ENCODE peak calls at places on chromosomes 5 and 9, in seven cellular contexts. E is transverse colon; C is WERI-Rb-1; R is CD8-positive, alpha-beta T cell; I is effector memory CD4-positive, alpha-beta T cell; X is tibial nerve; M is prostate gland. J is an unnamed sample. For H3K27me3 and H3K36me3, the result is how much of the 10 kb centered on the place peaks cover.

GRCh38 chr9:14633148-14633547 is 60.1 kb downstream of the ZDHHC21 start:
- DNase-seq in E (no peak), C (no peak), R (no peak), I (no peak), X (no peak), M (no peak), J (peak)

GRCh38 chr5:158463971-158464370 is 605.0 kb upstream of the CLINT1 start:
- DNase-seq in E (peak), C (no peak), R (no peak), I (no peak), X (peak), M (no peak), J (no peak)

GRCh38 chr5:35675392-35675791 is 57.7 kb downstream of the SPEF2 start:
- DNase-seq in E (no peak), C (no peak), R (no peak), I (no peak), X (no peak), M (no peak), J (no peak)

GRCh38 chr5:156361451-156362109 is 34.6 kb downstream of the SGCD start:
- DNase-seq in E (no peak), C (no peak), R (no peak), I (no peak), X (no peak), M (no peak), J (no peak)

GRCh38 chr5:140362875-140363630 is 3.1 kb downstream of the SLC4A9 start:
- DNase-seq in E (peak), C (peak), R (peak), I (peak), X (peak), M (peak), J (peak)

GRCh38 chr9:113963914-113964739 is 88.0 kb downstream of the ZNF618 start:
- DNase-seq in E (no peak), C (no peak), R (no peak), I (no peak), X (no peak), M (no peak), J (no peak)

GRCh38 chr9:95819636-95820035 is 55.9 kb upstream of the ERCC6L2 start:
- DNase-seq in E (no peak), C (no peak), R (no peak), I (no peak), X (no peak), M (no peak), J (peak)

GRCh38 chr5:92332039-92332438 is 948.9 kb upstream of the ARRDC3 start:
- DNase-seq in E (no peak), C (no peak), R (no peak), I (no peak), X (no peak), M (no peak), J (no peak)

GRCh38 chr5:136808756-136809155 is 443.4 kb upstream of the TRPC7 start:
- DNase-seq in E (no peak), C (no peak), R (no peak), I (no peak), X (no peak), M (no peak), J (no peak)

GRCh38 chr5:95410269-95410668 is 19.1 kb downstream of the FAM81B start:
- DNase-seq in E (no peak), C (no peak), R (no peak), I (no peak), X (no peak), M (no peak), J (no peak)

GRCh38 chr5:151696470-151697061 is 9.9 kb upstream of the SPARC start:
- DNase-seq in E (no peak), C (peak), R (no peak), I (no peak), X (no peak), M (no peak), J (peak)

GRCh38 chr5:175687231-175687701 is 29.4 kb downstream of the HRH2 start:
- DNase-seq in E (no peak), C (no peak), R (no peak), I (no peak), X (no peak), M (no peak), J (no peak)

GRCh38 chr9:90326219-90326618 is 316.4 kb downstream of the DIRAS2 start:
- DNase-seq in E (no peak), C (no peak), R (no peak), I (no peak), X (no peak), M (no peak), J (no peak)

GRCh38 chr5:151483176-151483575 is 35.8 kb downstream of the SLC36A1 start:
- DNase-seq in E (no peak), C (no peak), R (no peak), I (no peak), X (no peak), M (no peak), J (peak)

GRCh38 chr5:2732850-2733249 is 18.6 kb downstream of the IRX2 start:
- DNase-seq in E (no peak), C (no peak), R (no peak), I (no peak), X (no peak), M (no peak), J (no peak)

GRCh38 chr5:15008476-15008875 is 136.9 kb upstream of the ANKH start:
- DNase-seq in E (peak), C (no peak), R (no peak), I (no peak), X (peak), M (peak), J (peak)

GRCh38 chr9:91179237-91180138 is 182.2 kb downstream of the AUH start:
- DNase-seq in E (peak), C (no peak), R (no peak), I (no peak), X (no peak), M (no peak), J (peak)

GRCh38 chr5:21649969-21650368 is 1203.2 kb downstream of the CDH12 start:
- DNase-seq in E (no peak), C (no peak), R (no peak), I (no peak), X (no peak), M (no peak), J (no peak)

GRCh38 chr5:57749396-57749795 is 266.8 kb upstream of the ACTBL2 start:
- DNase-seq in E (no peak), C (no peak), R (no peak), I (no peak), X (no peak), M (no peak), J (no peak)

GRCh38 chr5:134088291-134088690 is 26.2 kb upstream of the TCF7 start:
- DNase-seq in E (no peak), C (no peak), R (no peak), I (no peak), X (no peak), M (no peak), J (no peak)

GRCh38 chr5:97131139-97131710 is 11.2 kb downstream of the LIX1 start:
- DNase-seq in E (no peak), C (no peak), R (no peak), I (no peak), X (no peak), M (no peak), J (no peak)

GRCh38 chr9:87337335-87338074 is 160.2 kb upstream of the DAPK1 start:
- DNase-seq in E (no peak), C (no peak), R (no peak), I (no peak), X (no peak), M (no peak), J (peak)

GRCh38 chr9:16364347-16364746 is 506.1 kb downstream of the BNC2 start:
- DNase-seq in E (no peak), C (no peak), R (no peak), I (no peak), X (no peak), M (no peak), J (no peak)

GRCh38 chr5:96157077-96157780 is 195.6 kb upstream of the ELL2 start:
- DNase-seq in E (peak), C (no peak), R (no peak), I (no peak), X (no peak), M (peak), J (no peak)

GRCh38 chr9:35489313-35490154 is at the start of gene RUSC2:
- DNase-seq in E (peak), C (peak), R (peak), I (peak), X (peak), M (peak), J (peak)

GRCh38 chr9:35488019-35488418 is 1.9 kb upstream of the RUSC2 start:
- DNase-seq in E (no peak), C (no peak), R (no peak), I (no peak), X (no peak), M (no peak), J (no peak)

GRCh38 chr9:35490155-35490909 is 421 bp downstream of the RUSC2 start:
- DNase-seq in E (peak), C (peak), R (no peak), I (no peak), X (no peak), M (peak), J (peak)

GRCh38 chr9:35488566-35489312 is 1.2 kb upstream of the RUSC2 start:
- DNase-seq in E (no peak), C (no peak), R (no peak), I (no peak), X (no peak), M (no peak), J (no peak)

DNA sequence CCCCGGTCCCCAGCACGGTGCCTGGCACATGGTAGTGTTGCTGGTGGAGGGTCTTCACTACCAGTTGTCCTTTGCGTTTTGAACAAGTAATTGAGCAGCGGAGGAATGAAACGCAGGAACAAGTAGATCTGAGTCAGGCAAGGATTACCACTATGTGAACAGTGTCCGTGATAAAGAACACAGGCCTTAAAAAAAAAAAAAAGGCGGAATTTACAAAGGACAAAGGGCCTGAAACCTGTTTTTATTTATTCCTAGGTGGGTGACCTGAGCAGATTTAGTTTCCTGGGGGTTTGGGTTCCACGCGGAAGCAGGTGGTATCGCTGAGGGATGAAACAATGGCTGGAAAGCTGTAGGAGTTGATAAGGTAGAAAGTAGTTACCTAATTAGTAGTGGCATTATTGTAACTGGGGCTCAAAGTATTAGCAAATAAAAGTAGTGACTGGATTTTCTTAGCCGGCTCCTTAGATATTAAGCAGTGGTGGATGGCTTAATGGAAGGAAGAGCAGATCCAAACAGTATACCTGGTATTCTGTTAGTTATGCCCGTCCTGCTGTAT is 1.1 kb downstream of the RUSC2 start:
- DNase-seq in E (no peak), C (no peak), R (no peak), I (no peak), X (no peak), M (no peak), J (no peak)
- H3K4me3 ChIP-seq in E (peak), C (peak), R (no peak), I (no peak), X (peak), M (peak), J (peak)

GRCh38 chr9:89175739-89176360 is 2.8 kb downstream of the SHC3 start:
- DNase-seq in E (no peak), C (no peak), R (no peak), I (no peak), X (no peak), M (no peak), J (no peak)

GRCh38 chr9:89179535-89179919 is 909 bp upstream of the SHC3 start:
- DNase-seq in E (no peak), C (no peak), R (no peak), I (no peak), X (no peak), M (no peak), J (peak)

GRCh38 chr9:89178162-89179120 is at the start of gene SHC3:
- DNase-seq in E (no peak), C (peak), R (no peak), I (no peak), X (no peak), M (no peak), J (peak)

GRCh38 chr9:89177021-89177400 is 1.6 kb downstream of the SHC3 start:
- DNase-seq in E (no peak), C (no peak), R (no peak), I (no peak), X (no peak), M (no peak), J (peak)

GRCh38 chr9:89177401-89178161 is 1.0 kb downstream of the SHC3 start:
- DNase-seq in E (no peak), C (peak), R (no peak), I (no peak), X (no peak), M (no peak), J (peak)
- H3K27me3 ChIP-seq in E (half or more), C (under half), R (under half), I (under half), X (under half), M (under half), J (under half)

GRCh38 chr5:100856462-100856861 is 46.6 kb downstream of the ST8SIA4 start:
- DNase-seq in E (no peak), C (no peak), R (no peak), I (no peak), X (no peak), M (no peak), J (no peak)
- H3K36me3 ChIP-seq in E (under half), C (under half), R (under half), I (under half), X (under half), M (under half), J (under half)

GRCh38 chr5:119355636-119356383 is at the start of gene TNFAIP8:
- DNase-seq in E (peak), C (no peak), R (peak), I (peak), X (peak), M (peak), J (peak)

GRCh38 chr5:119357815-119358559 is 2.2 kb downstream of the TNFAIP8 start:
- DNase-seq in E (no peak), C (no peak), R (no peak), I (no peak), X (no peak), M (no peak), J (no peak)

GRCh38 chr5:119356384-119357188 is 767 bp downstream of the TNFAIP8 start:
- DNase-seq in E (no peak), C (no peak), R (no peak), I (no peak), X (no peak), M (no peak), J (no peak)

GRCh38 chr5:119358901-119359603 is 3.2 kb downstream of the TNFAIP8 start:
- DNase-seq in E (no peak), C (no peak), R (no peak), I (no peak), X (no peak), M (no peak), J (no peak)

GRCh38 chr5:119357309-119357708 is 1.5 kb downstream of the TNFAIP8 start:
- DNase-seq in E (no peak), C (no peak), R (no peak), I (no peak), X (no peak), M (no peak), J (no peak)
- H3K4me3 ChIP-seq in E (no peak), C (no peak), R (no peak), I (peak), X (peak), M (no peak), J (no peak)

DNA sequence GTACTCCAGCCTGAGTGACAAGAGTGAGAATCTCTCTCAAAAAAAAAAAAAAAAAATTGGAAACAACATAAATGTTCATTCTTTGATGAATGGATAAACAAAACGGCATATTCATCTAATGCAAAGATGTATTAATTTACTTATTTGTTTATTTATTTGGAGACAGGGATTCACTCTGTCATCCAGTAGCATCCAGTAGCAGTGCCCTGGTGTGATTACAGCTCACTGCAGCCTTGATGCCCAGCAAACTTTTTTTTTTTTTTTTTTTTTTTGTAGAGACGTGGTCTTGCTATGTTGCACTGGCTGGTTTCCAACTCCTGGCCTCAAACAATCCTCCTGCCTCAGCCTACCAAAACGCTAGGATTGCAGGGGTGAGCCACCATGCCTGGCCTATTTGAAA is 24.4 kb downstream of the OR2V2 start:
- DNase-seq in E (no peak), C (no peak), R (no peak), I (no peak), X (no peak), M (no peak), J (no peak)
- H3K27me3 ChIP-seq in E (half or more), C (under half), R (under half), I (half or more), X (half or more), M (under half), J (under half)

DNA sequence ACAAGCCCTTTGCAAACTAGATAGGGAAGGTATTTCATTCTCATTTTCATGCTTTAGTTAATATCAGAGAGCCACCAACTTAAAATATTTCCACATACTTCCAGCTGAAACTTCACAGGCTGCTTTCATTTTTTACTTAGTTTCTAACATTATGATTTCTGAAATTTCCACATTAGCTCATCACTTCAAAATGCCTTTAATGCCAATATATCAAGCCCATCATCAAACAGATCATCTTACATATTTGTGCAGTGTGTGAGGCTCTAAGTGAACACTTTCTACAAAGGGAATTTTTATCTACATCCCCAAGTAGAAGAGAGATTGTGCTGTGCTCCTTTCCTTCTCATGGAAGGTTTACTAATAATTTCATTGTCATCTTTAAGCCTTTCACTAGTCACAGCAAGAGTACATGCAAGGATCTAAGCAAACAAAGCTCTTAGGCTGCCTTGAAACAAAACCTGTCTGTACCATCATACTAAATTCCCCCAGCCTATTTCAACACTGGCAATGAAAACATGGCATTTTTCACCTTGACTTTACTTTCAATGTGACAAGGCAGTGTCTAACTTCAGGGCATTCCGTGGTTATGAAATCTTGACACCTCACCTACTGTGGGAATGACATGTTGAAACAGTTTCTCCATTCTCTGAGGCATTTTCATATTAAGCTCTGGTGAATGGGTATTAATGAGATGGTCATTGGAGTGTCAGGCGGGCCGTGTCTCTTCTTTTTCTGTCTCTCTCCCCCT is 45.4 kb downstream of the PPP2R2B start:
- DNase-seq in E (no peak), C (no peak), R (no peak), I (no peak), X (no peak), M (no peak), J (no peak)
- H3K36me3 ChIP-seq in E (under half), C (under half), R (under half), I (under half), X (under half), M (under half), J (under half)

GRCh38 chr5:138699482-138699881 is 53.7 kb upstream of the CTNNA1 start:
- DNase-seq in E (no peak), C (no peak), R (no peak), I (no peak), X (no peak), M (no peak), J (no peak)
- H3K4me3 ChIP-seq in E (no peak), C (no peak), R (no peak), I (no peak), X (no peak), M (no peak), J (no peak)

GRCh38 chr9:110444911-110445310 is 107.2 kb upstream of the TXNDC8 start:
- DNase-seq in E (no peak), C (no peak), R (no peak), I (no peak), X (no peak), M (no peak), J (no peak)

GRCh38 chr9:110443878-110444245 is 106.2 kb upstream of the TXNDC8 start:
- DNase-seq in E (no peak), C (no peak), R (no peak), I (no peak), X (no peak), M (no peak), J (no peak)

GRCh38 chr9:110440161-110440560 is 102.5 kb upstream of the TXNDC8 start:
- DNase-seq in E (no peak), C (no peak), R (no peak), I (no peak), X (no peak), M (no peak), J (no peak)

GRCh38 chr9:110443146-110443877 is 105.6 kb upstream of the TXNDC8 start:
- DNase-seq in E (no peak), C (no peak), R (no peak), I (no peak), X (no peak), M (no peak), J (no peak)

GRCh38 chr9:110440796-110441195 is 103.1 kb upstream of the TXNDC8 start:
- DNase-seq in E (no peak), C (no peak), R (no peak), I (no peak), X (no peak), M (no peak), J (no peak)
- H3K27me3 ChIP-seq in E (under half), C (half or more), R (under half), I (under half), X (under half), M (under half), J (under half)

J was measured in H7.